ENCODE peak calls at places on chromosomes 7 and 10, in ten cellular contexts. V is prostate gland, O is heart left ventricle, W is endothelial cell, N is naive B cell, A is mesothelial cell of epicardium, T is B cell, E is WERI-Rb-1, U is cardiac fibroblast, L is H7. B is an unnamed sample.

GRCh38 chr10:44765299-44765698 is 145.8 kb upstream of the TMEM72 start:
- DNase-seq in E (no peak), N (no peak), W (no peak), T (no peak), U (no peak), V (no peak), L (no peak), A (no peak), O (no peak), B (no peak)

GRCh38 chr7:74033372-74034311 is 5.7 kb downstream of the ELN start:
- DNase-seq in E (no peak), T (no peak), L (peak; percentile 74), N (no peak), V (no peak), O (peak; percentile 91), U (peak; percentile 67), A (no peak), W (no peak), B (no peak)

GRCh38 chr10:6244510-6244909 is 41.8 kb downstream of the PFKFB3 start:
- DNase-seq in L (no peak), N (no peak), W (no peak), T (no peak), A (no peak), U (no peak), V (no peak), E (peak; percentile 23), O (no peak), B (no peak)

GRCh38 chr7:122803323-122803722 is 82.9 kb downstream of the CADPS2 start:
- DNase-seq in W (peak; percentile 7), U (peak; percentile 77), V (no peak), A (no peak), E (no peak), O (no peak), L (peak; percentile 21), T (no peak), N (no peak), B (no peak)

GRCh38 chr7:35374858-35375257 is 121.0 kb upstream of the TBX20 start:
- DNase-seq in T (no peak), W (no peak), L (no peak), U (no peak), E (no peak), A (no peak), N (no peak), O (peak; percentile 71), V (no peak), B (no peak)

GRCh38 chr10:17238445-17239275 is 10.6 kb downstream of the VIM start:
- DNase-seq in T (no peak), W (peak; percentile 30), V (no peak), E (no peak), A (no peak), O (no peak), U (peak; percentile 91), N (no peak), L (no peak), B (no peak)

GRCh38 chr7:53661645-53662217 is 626.3 kb downstream of the POM121L12 start:
- DNase-seq in L (no peak), T (no peak), V (no peak), O (no peak), U (no peak), E (no peak), W (no peak), A (no peak), N (no peak), B (no peak)

GRCh38 chr10:44571701-44572100 is 186.8 kb upstream of the CXCL12 start:
- DNase-seq in E (no peak), L (no peak), N (no peak), V (no peak), O (no peak), T (no peak), U (peak; percentile 58), W (no peak), A (no peak), B (no peak)

GRCh38 chr10:98346847-98347246 is 68.1 kb downstream of the PYROXD2 start:
- DNase-seq in W (no peak), L (no peak), T (no peak), E (no peak), U (peak; percentile 12), V (no peak), A (no peak), O (no peak), N (no peak), B (no peak)

GRCh38 chr10:48579251-48579960 is 25.5 kb downstream of the ARHGAP22 start:
- DNase-seq in V (no peak), E (no peak), U (peak; percentile 49), L (no peak), N (no peak), O (no peak), A (no peak), W (no peak), T (no peak), B (no peak)

GRCh38 chr10:128578766-128579165 is 452.5 kb upstream of the MKI67 start:
- DNase-seq in U (no peak), V (no peak), E (no peak), A (no peak), T (no peak), N (no peak), O (no peak), W (no peak), L (no peak), B (no peak)

GRCh38 chr10:60353519-60354258 is 36.0 kb downstream of the ANK3 start:
- DNase-seq in O (no peak), N (no peak), U (peak; percentile 80), E (no peak), V (no peak), L (no peak), T (no peak), A (no peak), W (no peak), B (no peak)

GRCh38 chr10:14389981-14390590 is 59.4 kb upstream of the FRMD4A start:
- DNase-seq in O (no peak), U (no peak), A (no peak), W (no peak), N (no peak), E (no peak), V (no peak), T (no peak), L (no peak), B (no peak)

GRCh38 chr7:42869131-42870020 is 42.5 kb downstream of the C7orf25 start:
- DNase-seq in L (no peak), T (no peak), W (no peak), O (no peak), U (no peak), V (peak; percentile 62), N (no peak), E (no peak), A (no peak), B (no peak)

GRCh38 chr10:32004161-32004591 is 52.0 kb downstream of the KIF5B start:
- DNase-seq in W (no peak), U (no peak), T (no peak), E (peak; percentile 7), N (no peak), O (no peak), L (peak; percentile 12), A (no peak), V (no peak), B (peak; percentile 60)

GRCh38 chr10:113524120-113524519 is 28.7 kb upstream of the HABP2 start:
- DNase-seq in U (no peak), O (no peak), A (no peak), L (peak; percentile 75), E (peak; percentile 17), N (no peak), W (no peak), T (no peak), V (no peak), B (no peak)

GRCh38 chr10:71649631-71650030 is 69.9 kb downstream of the C10orf105 start:
- DNase-seq in N (no peak), V (no peak), A (no peak), W (no peak), O (no peak), E (no peak), L (no peak), T (no peak), U (no peak), B (no peak)

GRCh38 chr7:5625938-5626337 is 155.5 kb downstream of the RNF216 start:
- DNase-seq in V (no peak), W (no peak), T (no peak), U (peak; percentile 82), A (no peak), L (peak; percentile 49), N (no peak), O (no peak), E (no peak), B (no peak)

GRCh38 chr7:47817922-47818321 is 130.3 kb downstream of the PKD1L1 start:
- DNase-seq in O (no peak), N (no peak), T (no peak), L (no peak), E (no peak), V (no peak), U (peak; percentile 29), W (no peak), A (no peak), B (no peak)

GRCh38 chr10:37992083-37992482 is 15.6 kb upstream of the ZNF25 start:
- DNase-seq in W (no peak), U (peak; percentile 9), E (peak; percentile 45), T (no peak), N (no peak), L (no peak), A (no peak), O (no peak), V (no peak), B (no peak)

B was measured in H1.